ENCODE peak calls at places on chromosomes 12 and 14, in six cellular contexts. F is right cardiac atrium, A is dorsolateral prefrontal cortex, S is fibroblast of villous mesenchyme, K is ovary, W is suprapubic skin. E is an unnamed sample.

GRCh38 chr14:77319416-77319815 is 1.3 kb downstream of the POMT2 start:
- DNase-seq in F (no peak), A (no peak), S (no peak), K (no peak), W (no peak), E (no peak)

GRCh38 chr14:100286484-100287191 is 19.6 kb downstream of the SLC25A29 start:
- DNase-seq in F (no peak), A (no peak), S (no peak), K (no peak), W (peak; percentile 65), E (no peak)

GRCh38 chr12:32895688-32896437 is 714 bp downstream of the PKP2 start:
- DNase-seq in F (peak; percentile 25), A (no peak), S (no peak), K (peak; percentile 45), W (no peak), E (no peak)

GRCh38 chr14:69149461-69150244 is 3.3 kb downstream of the DCAF5 start:
- DNase-seq in F (no peak), A (no peak), S (no peak), K (no peak), W (no peak), E (no peak)

GRCh38 chr14:63388766-63389431 is 70.2 kb upstream of the GPHB5 start:
- DNase-seq in F (peak; percentile 53), A (no peak), S (peak; percentile 66), K (peak; percentile 33), W (no peak), E (peak; percentile 55)

GRCh38 chr14:99574099-99574880 is 29.7 kb downstream of the CCDC85C start:
- DNase-seq in F (peak; percentile 44), A (no peak), S (peak; percentile 80), K (peak; percentile 87), W (no peak), E (peak; percentile 56)

GRCh38 chr14:31993521-31993941 is 83.6 kb upstream of the ARHGAP5 start:
- DNase-seq in F (no peak), A (no peak), S (peak; percentile 56), K (no peak), W (no peak), E (no peak)

GRCh38 chr12:119069029-119069731 is 87.8 kb downstream of the SRRM4 start:
- DNase-seq in F (no peak), A (no peak), S (no peak), K (no peak), W (no peak), E (no peak)

GRCh38 chr12:75978677-75979076 is 52.9 kb downstream of the PHLDA1 start:
- DNase-seq in F (no peak), A (no peak), S (no peak), K (no peak), W (no peak), E (no peak)

GRCh38 chr12:12819752-12820311 is 6.7 kb downstream of the DDX47 start:
- DNase-seq in F (no peak), A (no peak), S (peak; percentile 97), K (no peak), W (no peak), E (peak; percentile 94)

GRCh38 chr14:35342160-35343010 is 50.2 kb downstream of the PSMA6 start:
- DNase-seq in F (peak; percentile 69), A (no peak), S (peak; percentile 38), K (peak; percentile 30), W (no peak), E (peak; percentile 19)

GRCh38 chr12:8554451-8555195 is 13.9 kb upstream of the CLEC4E start:
- DNase-seq in F (no peak), A (no peak), S (no peak), K (no peak), W (no peak), E (peak; percentile 30)

GRCh38 chr12:95224202-95225170 is 6.9 kb downstream of the VEZT start:
- DNase-seq in F (no peak), A (no peak), S (no peak), K (no peak), W (no peak), E (peak; percentile 75)

GRCh38 chr14:75533791-75534190 is 11.5 kb downstream of the BATF start:
- DNase-seq in F (no peak), A (no peak), S (no peak), K (no peak), W (no peak), E (no peak)

GRCh38 chr14:103460415-103460814 is 62.2 kb downstream of the CKB start:
- DNase-seq in F (no peak), A (no peak), S (no peak), K (no peak), W (no peak), E (no peak)

GRCh38 chr14:60311417-60311816 is 62.4 kb downstream of the PPM1A start:
- DNase-seq in F (no peak), A (no peak), S (peak; percentile 44), K (no peak), W (no peak), E (peak; percentile 52)

GRCh38 chr14:93533437-93533836 is 102.7 kb downstream of the UNC79 start:
- DNase-seq in F (no peak), A (no peak), S (no peak), K (no peak), W (no peak), E (no peak)

GRCh38 chr12:120367252-120367923 is 1.6 kb downstream of the MSI1 start:
- DNase-seq in F (no peak), A (no peak), S (no peak), K (no peak), W (no peak), E (no peak)

GRCh38 chr14:102508410-102508773 is 1.2 kb downstream of the ANKRD9 start:
- DNase-seq in F (no peak), A (no peak), S (no peak), K (no peak), W (peak; percentile 78), E (no peak)

GRCh38 chr12:18700254-18700653 is 37.6 kb downstream of the PLCZ1 start:
- DNase-seq in F (peak; percentile 29), A (no peak), S (peak; percentile 84), K (peak; percentile 46), W (no peak), E (peak; percentile 85)

GRCh38 chr12:80353254-80353653 is 90.8 kb upstream of the PTPRQ start:
- DNase-seq in F (no peak), A (no peak), S (peak; percentile 42), K (no peak), W (no peak), E (peak; percentile 50)

GRCh38 chr14:22097072-22097471 is 423.5 kb upstream of the OR4E1 start:
- DNase-seq in F (no peak), A (no peak), S (peak; percentile 12), K (no peak), W (no peak), E (no peak)

GRCh38 chr14:100774164-100774537 is 47.5 kb downstream of the DLK1 start:
- DNase-seq in F (no peak), A (no peak), S (no peak), K (no peak), W (no peak), E (no peak)

GRCh38 chr12:132561784-132562156 is 48.6 kb downstream of the LRCOL1 start:
- DNase-seq in F (no peak), A (no peak), S (no peak), K (no peak), W (no peak), E (no peak)

GRCh38 chr12:116837082-116837481 is 44.2 kb downstream of the HRK start:
- DNase-seq in F (no peak), A (no peak), S (no peak), K (no peak), W (no peak), E (no peak)

GRCh38 chr14:67892466-67893120 is 73.0 kb downstream of the RAD51B start:
- DNase-seq in F (no peak), A (no peak), S (no peak), K (no peak), W (no peak), E (no peak)

GRCh38 chr12:52949413-52950331 is 754 bp downstream of the KRT18 start:
- DNase-seq in F (no peak), A (no peak), S (peak; percentile 96), K (no peak), W (no peak), E (peak; percentile 92)

DNA sequence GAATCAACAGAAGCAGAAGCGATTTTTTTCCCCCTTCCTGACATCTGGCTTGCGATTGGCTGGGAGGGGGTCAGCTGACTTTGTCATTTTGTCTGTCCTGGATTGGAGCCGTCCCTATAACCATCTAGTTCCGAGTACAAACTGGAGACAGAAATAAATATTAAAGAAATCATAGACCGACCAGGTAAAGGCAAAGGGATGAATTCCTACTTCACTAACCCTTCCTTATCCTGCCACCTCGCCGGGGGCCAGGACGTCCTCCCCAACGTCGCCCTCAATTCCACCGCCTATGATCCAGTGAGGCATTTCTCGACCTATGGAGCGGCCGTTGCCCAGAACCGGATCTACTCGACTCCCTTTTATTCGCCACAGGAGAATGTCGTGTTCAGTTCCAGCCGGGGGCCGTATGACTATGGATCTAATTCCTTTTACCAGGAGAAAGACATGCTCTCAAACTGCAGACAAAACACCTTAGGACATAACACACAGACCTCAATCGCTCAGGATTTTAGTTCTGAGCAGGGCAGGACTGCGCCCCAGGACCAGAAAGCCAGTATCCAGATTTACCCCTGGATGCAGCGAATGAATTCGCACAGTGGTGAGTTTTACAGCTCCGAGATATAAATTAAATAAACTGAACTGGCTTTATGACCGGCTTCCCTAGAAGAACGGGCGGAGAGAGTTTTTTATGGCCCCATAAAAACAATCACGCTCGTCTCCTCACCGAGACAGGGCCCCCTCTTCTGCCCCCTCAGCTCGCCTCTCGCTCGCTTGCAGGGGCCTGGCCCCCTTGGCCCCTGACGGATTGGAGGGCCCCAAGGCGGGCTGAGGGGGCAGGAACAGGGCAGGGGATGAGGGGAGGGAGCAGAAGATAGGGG is at the start of gene HOXC6:
- DNase-seq in F (no peak), A (no peak), S (peak; percentile 78), K (peak; percentile 53), W (no peak), E (peak; percentile 74)
- H3K4me3 ChIP-seq in F (peak within 1 kb of the TSS; percentile 26), A (no peak within 1 kb of the TSS), S (peak within 1 kb of the TSS; percentile 40), K (peak within 1 kb of the TSS; percentile 23), W (peak within 1 kb of the TSS; percentile 49), E (peak within 1 kb of the TSS; percentile 50)

GRCh38 chr14:24710403-24711063 is 76.5 kb upstream of the GZMB start:
- DNase-seq in F (peak; percentile 25), A (no peak), S (peak; percentile 64), K (peak; percentile 21), W (no peak), E (peak; percentile 47)
- H3K4me3 ChIP-seq in F (peak overlapping the region; percentile 28), A (peak overlapping the region; percentile 39), S (peak overlapping the region; percentile 34), K (peak overlapping the region; percentile 16), W (peak overlapping the region; percentile 26), E (no peak overlapping the region)

GRCh38 chr12:124386661-124387509 is 92.0 kb downstream of the RFLNA start:
- DNase-seq in F (peak; percentile 21), A (no peak), S (peak; percentile 34), K (no peak), W (no peak), E (no peak)
- H3K4me3 ChIP-seq in F (peak overlapping the region; percentile 53), A (peak overlapping the region; percentile 73), S (peak overlapping the region; percentile 70), K (peak overlapping the region; percentile 47), W (peak overlapping the region; percentile 61), E (peak overlapping the region; percentile 90)

DNA sequence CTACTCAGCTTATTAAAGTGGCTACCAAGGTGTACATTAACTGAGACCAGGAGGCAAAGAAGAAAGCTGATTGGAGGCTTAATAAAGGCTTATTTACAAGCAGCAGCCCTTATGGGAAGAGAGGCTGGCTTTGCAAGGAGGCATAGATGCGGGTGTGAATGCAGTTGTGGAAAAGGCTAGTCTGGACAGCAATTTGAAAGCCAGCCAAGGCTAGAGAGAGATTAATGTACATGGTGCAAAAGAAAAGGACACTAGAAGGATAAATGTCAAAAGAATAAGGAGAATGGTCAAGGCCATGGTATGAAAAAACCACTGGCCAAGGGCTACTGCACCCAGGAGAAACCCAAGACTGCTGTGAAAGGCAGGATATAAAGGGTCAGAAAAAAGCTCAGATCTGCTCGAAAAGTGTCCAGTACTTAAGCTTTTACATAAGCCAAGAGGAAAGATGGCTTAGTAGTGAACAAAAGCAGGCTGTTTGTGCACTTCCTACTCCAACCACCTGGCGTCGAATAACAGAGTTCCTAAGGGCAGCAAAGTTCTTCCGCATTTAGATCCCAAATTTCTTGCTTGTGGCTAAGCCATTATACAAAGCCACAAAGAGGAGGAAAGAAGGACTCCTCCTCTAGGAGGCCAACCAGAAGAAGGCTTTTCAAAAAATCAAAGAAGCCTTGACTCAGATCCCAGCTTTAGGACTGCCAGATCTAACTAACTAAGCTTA is 24.0 kb downstream of the KLRK1 start:
- DNase-seq in F (no peak), A (no peak), S (peak; percentile 22), K (no peak), W (no peak), E (peak; percentile 35)
- H3K4me3 ChIP-seq in F (peak overlapping the region; percentile 92), A (peak overlapping the region; percentile 78), S (peak overlapping the region; percentile 71), K (peak overlapping the region; percentile 59), W (peak overlapping the region; percentile 77), E (peak overlapping the region; percentile 56)

E was measured in astrocyte of the spinal cord.